ENCODE peak calls at places on chromosomes 5 and 9, in four cellular contexts. K is aorta, I is kidney, J is MM.1S. B is an unnamed sample.

GRCh38 chr9:136759436-136760325 is 1.6 kb upstream of the LCN8 start:
- DNase-seq in K (peak; percentile 61), I (peak; percentile 59), J (no peak), B (no peak)

GRCh38 chr9:25716220-25716872 is 38.1 kb upstream of the TUSC1 start:
- DNase-seq in J (no peak), I (no peak), K (peak; percentile 33), B (no peak)

GRCh38 chr5:169905017-169905416 is 75.3 kb downstream of the INSYN2B start:
- DNase-seq in J (no peak), K (no peak), I (no peak), B (no peak)

GRCh38 chr5:131587541-131587940 is 47.5 kb downstream of the RAPGEF6 start:
- DNase-seq in J (no peak), I (no peak), K (no peak), B (no peak)

GRCh38 chr5:91219141-91219802 is 163.8 kb downstream of the ARRDC3 start:
- DNase-seq in J (no peak), K (no peak), I (no peak), B (no peak)

GRCh38 chr5:138148811-138149210 is 9.6 kb upstream of the NME5 start:
- DNase-seq in J (no peak), I (no peak), K (no peak), B (no peak)

GRCh38 chr5:168106008-168106761 is 185.3 kb upstream of the WWC1 start:
- DNase-seq in J (no peak), K (no peak), I (no peak), B (no peak)

GRCh38 chr5:57753446-57753845 is 270.8 kb upstream of the ACTBL2 start:
- DNase-seq in J (no peak), I (no peak), K (no peak), B (no peak)

GRCh38 chr9:83649080-83649479 is 26.1 kb downstream of the IDNK start:
- DNase-seq in I (no peak), J (peak; percentile 40), K (peak; percentile 86), B (peak; percentile 61)

GRCh38 chr9:105359899-105360298 is 87.9 kb upstream of the FSD1L start:
- DNase-seq in J (no peak), K (no peak), I (no peak), B (no peak)

DNA sequence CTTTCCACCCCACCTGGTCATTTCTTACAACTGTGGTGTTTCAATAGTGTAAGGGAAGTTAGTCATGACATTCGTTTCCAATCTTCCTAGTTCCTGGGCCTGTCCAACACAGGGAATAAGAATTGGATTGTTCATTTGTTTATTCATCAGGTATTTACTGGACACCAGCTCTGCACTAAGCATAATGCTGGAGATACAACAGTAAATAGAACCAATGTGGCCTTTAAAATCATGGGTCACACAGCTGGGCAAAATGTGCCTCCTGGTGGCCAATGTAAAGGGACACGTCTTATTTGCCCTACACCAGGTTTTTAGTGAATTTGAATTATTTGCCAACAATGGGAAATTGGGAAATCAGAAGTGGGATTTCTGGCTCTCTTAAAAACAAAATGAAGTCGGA is 10.4 kb downstream of the ABLIM3 start:
- DNase-seq in K (no peak), I (no peak), J (peak; percentile 15), B (no peak)
- H3K4me1 ChIP-seq in K (peaks cover 4% of the 10 kb centered on the region), I (peaks cover 22% of the 10 kb centered on the region), J (no peaks in the 10 kb centered on the region), B (no peaks in the 10 kb centered on the region)

DNA sequence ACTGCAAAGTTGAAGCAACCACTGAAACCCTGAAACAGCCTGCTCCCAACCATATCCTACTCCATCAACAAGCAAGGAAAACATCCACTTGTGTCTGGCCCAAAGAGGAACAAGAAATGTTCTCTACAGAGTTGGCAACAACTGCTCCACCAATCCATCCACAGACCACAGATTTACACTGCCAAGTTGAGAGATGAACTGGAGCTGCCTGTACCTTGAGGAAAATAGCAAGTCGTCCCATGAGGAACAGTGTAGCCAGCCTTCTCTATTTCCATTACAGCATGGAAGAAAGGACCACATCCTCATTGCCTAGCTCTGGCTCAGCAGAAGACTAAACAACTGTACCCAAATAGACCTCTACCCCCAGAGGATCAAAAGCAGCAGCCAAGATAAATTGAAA is 60.4 kb downstream of the DEPDC1B start:
- DNase-seq in J (no peak), I (no peak), K (no peak), B (no peak)
- H3K36me3 ChIP-seq in J (no peaks in the 10 kb centered on the region), I (no peaks in the 10 kb centered on the region), K (no peaks in the 10 kb centered on the region), B (no peaks in the 10 kb centered on the region)

GRCh38 chr5:68740204-68740910 is 353.5 kb upstream of the SLC30A5 start:
- DNase-seq in I (no peak), J (no peak), K (no peak), B (no peak)
- H3K4me1 ChIP-seq in I (peaks cover 5% of the 10 kb centered on the region), J (no peaks in the 10 kb centered on the region), K (no peaks in the 10 kb centered on the region), B (no peaks in the 10 kb centered on the region)

GRCh38 chr9:113274474-113275146 is 762 bp downstream of the CDC26 start:
- DNase-seq in K (no peak), J (peak; percentile 74), I (no peak), B (peak; percentile 62)
- H3K36me3 ChIP-seq in K (peaks cover 5% of the 10 kb centered on the region), J (peaks cover 6% of the 10 kb centered on the region), I (peaks cover 22% of the 10 kb centered on the region), B (peaks cover 41% of the 10 kb centered on the region)

GRCh38 chr5:95903838-95904237 is 57.8 kb downstream of the ELL2 start:
- DNase-seq in I (no peak), K (no peak), J (no peak), B (no peak)

GRCh38 chr5:95901676-95902646 is 59.7 kb downstream of the ELL2 start:
- DNase-seq in K (no peak), I (no peak), J (no peak), B (no peak)

GRCh38 chr5:95899848-95900247 is 61.8 kb downstream of the ELL2 start:
- DNase-seq in I (no peak), J (no peak), K (no peak), B (no peak)

GRCh38 chr5:95899040-95899439 is 62.6 kb downstream of the ELL2 start:
- DNase-seq in I (no peak), J (no peak), K (no peak), B (no peak)

DNA sequence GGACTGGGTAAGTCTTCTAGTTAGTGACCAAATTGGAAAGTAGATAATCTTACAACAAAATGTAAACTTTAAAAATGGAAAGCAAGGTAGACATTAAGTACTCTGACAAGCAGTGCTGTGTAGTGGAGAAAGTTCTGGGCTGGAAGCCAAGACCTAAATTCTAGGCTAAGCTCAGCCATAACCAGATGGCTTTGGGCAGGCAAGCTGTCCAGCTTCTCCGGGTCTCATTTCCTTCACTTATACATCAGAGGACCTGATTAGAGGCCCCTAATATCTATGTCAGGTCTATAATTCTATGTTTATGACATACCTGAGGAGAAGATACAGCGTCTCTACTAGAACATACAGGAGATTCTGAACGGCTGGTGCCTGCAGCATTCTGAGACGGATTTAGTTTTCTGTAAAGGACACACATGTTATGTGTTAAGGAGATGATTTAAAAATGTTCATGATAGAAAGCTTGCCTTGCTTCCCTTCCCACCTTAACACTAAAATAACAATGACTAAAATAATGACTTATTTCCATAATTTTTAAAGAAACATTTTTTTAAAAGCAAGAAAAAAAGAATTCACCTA is 61.2 kb downstream of the ELL2 start:
- DNase-seq in I (no peak), K (no peak), J (no peak), B (no peak)
- H3K4me1 ChIP-seq in I (peaks cover 7% of the 10 kb centered on the region), K (no peaks in the 10 kb centered on the region), J (no peaks in the 10 kb centered on the region), B (no peaks in the 10 kb centered on the region)

DNA sequence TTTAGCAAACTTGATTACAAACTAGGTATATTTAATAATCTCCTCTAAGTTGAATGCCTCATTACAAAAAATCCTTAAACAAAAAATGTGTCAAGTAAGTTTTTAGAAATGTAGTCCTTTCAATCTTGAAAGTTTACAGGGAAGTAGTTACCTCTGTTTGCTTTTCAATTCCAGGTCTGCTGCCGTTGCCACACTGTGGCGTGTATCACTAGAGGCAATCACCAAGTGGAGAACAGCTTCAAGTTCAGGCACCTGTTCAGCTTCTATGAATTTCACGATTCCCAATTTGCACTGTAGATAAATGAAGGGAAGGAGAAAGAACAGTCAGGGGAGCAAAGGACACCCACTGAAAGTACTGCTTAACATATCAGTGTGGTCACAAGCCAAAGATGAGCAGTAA is 51.1 kb downstream of the ECPAS start:
- DNase-seq in J (no peak), K (no peak), I (no peak), B (no peak)
- H3K36me3 ChIP-seq in J (peaks cover 20% of the 10 kb centered on the region), K (peaks cover 4% of the 10 kb centered on the region), I (peaks cover 12% of the 10 kb centered on the region), B (peaks cover 15% of the 10 kb centered on the region)

DNA sequence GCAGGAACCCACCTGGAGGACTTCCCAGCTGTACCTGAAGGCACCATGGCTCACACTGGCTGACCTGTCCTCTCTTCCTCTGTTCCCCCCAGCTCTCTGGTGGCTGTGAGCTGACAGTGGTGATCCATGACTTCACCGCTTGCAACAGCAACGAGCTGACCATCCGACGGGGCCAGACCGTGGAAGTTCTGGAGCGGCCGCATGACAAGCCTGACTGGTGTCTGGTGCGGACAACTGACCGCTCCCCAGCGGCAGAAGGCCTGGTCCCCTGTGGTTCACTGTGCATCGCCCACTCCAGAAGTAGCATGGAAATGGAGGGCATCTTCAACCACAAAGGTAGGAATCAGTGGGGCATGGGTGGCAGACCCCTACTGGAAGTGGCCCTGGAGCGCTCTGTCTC is 161.9 kb upstream of the OTULINL start:
- DNase-seq in K (no peak), J (no peak), I (no peak), B (no peak)
- H3K4me1 ChIP-seq in K (no peaks in the 10 kb centered on the region), J (no peaks in the 10 kb centered on the region), I (peaks cover 2% of the 10 kb centered on the region), B (peaks cover 24% of the 10 kb centered on the region)

GRCh38 chr9:18820566-18821095 is 212.4 kb downstream of the SAXO1 start:
- DNase-seq in I (no peak), J (no peak), K (no peak), B (no peak)
- H3K36me3 ChIP-seq in I (no peaks in the 10 kb centered on the region), J (no peaks in the 10 kb centered on the region), K (peaks cover 5% of the 10 kb centered on the region), B (no peaks in the 10 kb centered on the region)

DNA sequence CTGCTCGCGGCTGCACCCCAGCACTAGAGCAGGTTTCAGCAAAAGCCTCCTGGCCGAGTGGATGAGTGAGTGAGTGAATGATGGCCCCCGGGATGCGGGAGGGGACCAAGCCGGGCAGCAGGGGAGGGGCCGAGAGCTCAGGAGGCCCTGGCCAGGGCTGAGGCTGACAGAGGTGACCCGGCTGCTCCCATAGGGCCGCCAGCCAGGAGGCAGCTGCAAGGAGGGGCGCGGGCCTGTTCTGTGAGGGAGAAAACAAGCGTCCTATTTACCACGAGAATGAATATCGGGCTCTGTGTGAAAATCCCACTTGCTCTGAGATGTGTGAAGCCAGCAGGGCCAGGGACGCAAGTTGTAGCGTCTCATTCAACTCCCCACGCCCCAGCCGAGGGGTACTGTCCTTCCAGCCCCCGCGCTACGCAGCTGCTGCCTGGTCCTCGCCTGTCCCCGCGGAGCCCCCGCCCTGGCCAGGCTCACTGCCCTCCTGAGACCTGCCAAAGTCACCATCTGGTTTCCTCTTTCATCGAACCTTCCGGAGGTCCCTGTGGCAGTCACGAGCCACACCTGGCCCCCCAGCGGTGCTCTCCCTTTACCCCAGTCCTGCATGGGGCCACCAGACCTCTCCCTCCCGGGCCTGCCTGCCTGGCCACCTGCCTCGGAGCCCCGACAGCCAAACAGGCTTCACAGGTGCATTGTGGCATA is 38.8 kb downstream of the RASGEF1C start:
- DNase-seq in J (no peak), K (no peak), I (no peak), B (no peak)
- H3K4me1 ChIP-seq in J (no peaks in the 10 kb centered on the region), K (no peaks in the 10 kb centered on the region), I (no peaks in the 10 kb centered on the region), B (no peaks in the 10 kb centered on the region)